ENCODE peak calls at places on chromosomes 1 and 21, in ten cellular contexts. O is left lung, G is cardiac muscle cell, U is mammary epithelial cell, H is heart left ventricle, L is fibroblast of lung, A is AG10803, C is SK-N-SH, K is AG09319, F is heart right ventricle. E is an unnamed sample.

GRCh38 chr1:170660874-170661645 is 2.9 kb upstream of the PRRX1 start:
- DNase-seq in C (peak; percentile 37), G (peak; percentile 40), O (peak; percentile 56), F (peak; percentile 28), A (peak; percentile 45), H (peak; percentile 45), L (peak; percentile 63), U (no peak), K (no peak), E (no peak)

GRCh38 chr1:66444438-66445265 is 89.3 kb upstream of the SGIP1 start:
- DNase-seq in L (no peak), C (no peak), U (no peak), G (peak; percentile 36), H (no peak), F (no peak), O (no peak), A (no peak), K (no peak), E (no peak)

GRCh38 chr1:114310771-114311251 is 157.1 kb upstream of the SYT6 start:
- DNase-seq in L (peak; percentile 51), G (no peak), C (no peak), F (no peak), O (no peak), H (no peak), U (no peak), K (peak; percentile 8), A (peak; percentile 89), E (no peak)

GRCh38 chr21:32807717-32808380 is 36.3 kb upstream of the PAXBP1 start:
- DNase-seq in O (no peak), A (peak; percentile 76), H (no peak), C (no peak), U (peak; percentile 3), K (no peak), L (peak; percentile 23), G (no peak), F (no peak), E (no peak)

GRCh38 chr1:5390497-5390896 is 601.7 kb downstream of the NPHP4 start:
- DNase-seq in A (no peak), G (no peak), O (no peak), K (no peak), U (no peak), C (no peak), H (no peak), F (no peak), L (no peak), E (no peak)

GRCh38 chr21:44427241-44428120 is 27.8 kb upstream of the LRRC3 start:
- DNase-seq in L (no peak), C (no peak), F (no peak), O (peak; percentile 73), G (no peak), U (no peak), K (no peak), H (no peak), A (no peak), E (no peak)

GRCh38 chr1:46804926-46805325 is 6.1 kb downstream of the CYP4B1 start:
- DNase-seq in O (no peak), U (no peak), A (no peak), H (no peak), F (no peak), K (no peak), G (no peak), L (no peak), C (no peak), E (no peak)

GRCh38 chr1:171251042-171251740 is 2.9 kb downstream of the FMO1 start:
- DNase-seq in C (no peak), U (peak; percentile 45), F (no peak), K (no peak), H (no peak), A (peak; percentile 23), G (peak; percentile 27), O (peak; percentile 66), L (peak; percentile 20), E (peak; percentile 23)

GRCh38 chr1:170665625-170666024 is 1.7 kb downstream of the PRRX1 start:
- DNase-seq in H (no peak), F (peak; percentile 29), U (no peak), O (no peak), L (no peak), A (peak; percentile 50), K (no peak), C (no peak), G (no peak), E (no peak)

GRCh38 chr1:3483801-3484444 is 29.5 kb downstream of the ARHGEF16 start:
- DNase-seq in L (no peak), H (no peak), F (peak; percentile 66), C (peak; percentile 83), U (no peak), A (peak; percentile 25), K (no peak), G (peak; percentile 66), O (no peak), E (peak; percentile 44)

GRCh38 chr1:235617808-235618207 is 31.8 kb downstream of the GNG4 start:
- DNase-seq in H (no peak), K (no peak), U (peak; percentile 37), O (peak; percentile 2), F (no peak), G (no peak), L (peak; percentile 21), C (no peak), A (peak; percentile 84), E (no peak)
- TF ChIP-seq CTCF in H (no peak), K (peak; percentile 45), U (peak; percentile 66), O (no peak), F (no peak), G (peak; percentile 46), L (peak; percentile 55), C (peak; percentile 56), A (peak; percentile 84), E (no peak)

GRCh38 chr1:222798975-222799374 is 15.9 kb upstream of the DISP1 start:
- DNase-seq in U (no peak), L (no peak), C (no peak), K (no peak), O (no peak), H (no peak), G (no peak), F (no peak), A (no peak), E (no peak)

GRCh38 chr1:222791006-222791710 is 23.7 kb upstream of the DISP1 start:
- DNase-seq in A (no peak), O (no peak), K (no peak), H (no peak), L (no peak), C (no peak), G (no peak), F (no peak), U (no peak), E (no peak)

GRCh38 chr1:222798111-222798510 is 16.7 kb upstream of the DISP1 start:
- DNase-seq in C (no peak), G (no peak), U (peak; percentile 56), H (no peak), A (peak; percentile 21), F (no peak), K (no peak), L (peak; percentile 66), O (no peak), E (no peak)

GRCh38 chr1:222792744-222793143 is 22.1 kb upstream of the DISP1 start:
- DNase-seq in C (peak; percentile 68), O (no peak), K (no peak), F (no peak), A (peak; percentile 18), L (peak; percentile 60), U (no peak), H (no peak), G (peak; percentile 43), E (no peak)

GRCh38 chr1:222794656-222795474 is 20.0 kb upstream of the DISP1 start:
- DNase-seq in L (no peak), U (no peak), O (no peak), C (no peak), K (no peak), H (no peak), A (peak; percentile 5), F (no peak), G (no peak), E (no peak)
- TF ChIP-seq CTCF in L (no peak), U (peak; percentile 43), O (no peak), C (peak; percentile 20), K (peak; percentile 35), H (no peak), A (no peak), F (no peak), G (no peak), E (no peak)

DNA sequence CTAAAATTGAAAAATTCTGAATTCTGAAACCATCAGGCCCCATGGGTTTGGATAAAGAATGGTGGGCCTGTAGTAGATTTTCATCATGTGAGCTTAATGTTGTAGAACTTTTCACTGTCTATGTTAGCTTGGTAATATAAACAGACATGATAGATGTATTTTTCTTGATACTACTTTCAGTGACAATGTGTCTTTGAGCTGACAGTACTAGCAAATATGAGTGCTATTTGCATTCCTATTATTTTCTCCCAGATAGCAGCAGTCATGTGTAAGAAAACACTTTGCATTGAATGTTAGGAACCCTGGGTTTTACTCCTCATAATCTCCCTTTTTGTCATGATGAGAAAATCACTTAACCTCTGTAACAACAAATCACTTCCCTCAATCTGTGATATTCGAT is 18.1 kb downstream of the KMO start:
- DNase-seq in H (no peak), C (no peak), A (no peak), F (no peak), K (no peak), L (no peak), G (no peak), O (no peak), U (no peak), E (no peak)
- TF ChIP-seq CTCF in H (no peak), C (no peak), A (no peak), F (no peak), K (no peak), L (no peak), G (no peak), O (no peak), U (no peak), E (no peak)

GRCh38 chr1:246805135-246805716 is 81.0 kb downstream of the SCCPDH start:
- DNase-seq in K (no peak), G (no peak), F (no peak), O (no peak), H (no peak), L (no peak), C (no peak), A (no peak), U (no peak), E (no peak)

GRCh38 chr1:246811985-246812384 is 87.8 kb downstream of the SCCPDH start:
- DNase-seq in K (no peak), H (no peak), U (no peak), A (no peak), O (no peak), L (no peak), F (no peak), G (no peak), C (no peak), E (no peak)

GRCh38 chr1:246803891-246804290 is 79.7 kb downstream of the SCCPDH start:
- DNase-seq in C (no peak), L (no peak), F (no peak), K (no peak), U (no peak), O (no peak), H (no peak), A (no peak), G (no peak), E (no peak)

GRCh38 chr1:246814890-246815289 is 90.7 kb downstream of the SCCPDH start:
- DNase-seq in K (no peak), A (no peak), L (no peak), H (no peak), G (no peak), F (no peak), O (no peak), U (no peak), C (no peak), E (no peak)

DNA sequence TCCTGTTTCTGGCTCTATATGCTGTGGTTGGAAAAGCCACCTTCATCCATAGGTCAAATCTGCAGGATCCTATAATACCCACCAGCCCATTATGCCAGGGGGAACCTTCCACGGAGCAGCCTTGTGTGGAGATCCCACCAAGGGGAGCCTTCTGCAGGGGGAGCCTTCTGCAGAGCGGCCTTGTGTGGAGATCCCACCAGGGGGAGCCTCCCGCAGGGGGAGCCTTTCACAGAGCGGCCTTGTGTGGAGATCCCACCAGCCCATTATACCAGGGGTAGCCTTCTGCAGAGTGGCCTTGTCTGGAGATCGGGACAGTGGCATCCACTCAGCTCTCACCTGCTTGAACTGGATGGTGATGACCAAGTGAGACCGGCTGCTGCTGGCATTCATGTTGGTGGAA is 85.3 kb downstream of the SCCPDH start:
- DNase-seq in F (no peak), K (no peak), U (no peak), H (no peak), C (no peak), O (no peak), L (no peak), G (no peak), A (no peak), E (no peak)
- TF ChIP-seq CTCF in F (no peak), K (no peak), U (no peak), H (no peak), C (no peak), O (no peak), L (no peak), G (no peak), A (no peak), E (no peak)

E was measured in activated B cell treated with CpG ODN at 0.5 μM for 24 hours.